ENCODE peak calls at places on chromosomes 6 and 20, in five cellular contexts. One of them, this sample, is unnamed. For H3K27me3, the result is how much of the 10 kb centered on the place peaks cover.

GRCh38 chr6:83960704-83961103 is 72.9 kb upstream of the MRAP2 start:
- DNase-seq in CD8-positive, alpha-beta T cell: no peak
- DNase-seq in gastrocnemius medialis: no peak
- DNase-seq in effector memory CD4-positive, alpha-beta T cell: no peak
- DNase-seq in DND-41: no peak
- DNase-seq in this sample: no peak

GRCh38 chr20:17589161-17589834 is 19.4 kb downstream of the DSTN start:
- DNase-seq in CD8-positive, alpha-beta T cell: no peak
- DNase-seq in gastrocnemius medialis: no peak
- DNase-seq in effector memory CD4-positive, alpha-beta T cell: no peak
- DNase-seq in DND-41: no peak
- DNase-seq in this sample: no peak

GRCh38 chr20:10603971-10604864 is 69.6 kb downstream of the JAG1 start:
- DNase-seq in CD8-positive, alpha-beta T cell: no peak
- DNase-seq in gastrocnemius medialis: peak
- DNase-seq in effector memory CD4-positive, alpha-beta T cell: no peak
- DNase-seq in DND-41: no peak
- DNase-seq in this sample: peak

GRCh38 chr6:135146160-135146920 is 34.8 kb upstream of the MYB start:
- DNase-seq in CD8-positive, alpha-beta T cell: no peak
- DNase-seq in gastrocnemius medialis: no peak
- DNase-seq in effector memory CD4-positive, alpha-beta T cell: no peak
- DNase-seq in DND-41: no peak
- DNase-seq in this sample: no peak

GRCh38 chr6:15551798-15552197 is 111.0 kb downstream of the DTNBP1 start:
- DNase-seq in CD8-positive, alpha-beta T cell: no peak
- DNase-seq in gastrocnemius medialis: no peak
- DNase-seq in effector memory CD4-positive, alpha-beta T cell: no peak
- DNase-seq in DND-41: peak
- DNase-seq in this sample: peak

GRCh38 chr20:51384854-51385253 is 157.7 kb downstream of the NFATC2 start:
- DNase-seq in CD8-positive, alpha-beta T cell: no peak
- DNase-seq in gastrocnemius medialis: no peak
- DNase-seq in effector memory CD4-positive, alpha-beta T cell: no peak
- DNase-seq in DND-41: no peak
- DNase-seq in this sample: no peak

GRCh38 chr6:125346926-125347563 is 45.3 kb upstream of the HDDC2 start:
- DNase-seq in CD8-positive, alpha-beta T cell: no peak
- DNase-seq in gastrocnemius medialis: no peak
- DNase-seq in effector memory CD4-positive, alpha-beta T cell: no peak
- DNase-seq in DND-41: no peak
- DNase-seq in this sample: no peak

GRCh38 chr6:36224918-36225461 is 28.4 kb downstream of the BRPF3 start:
- DNase-seq in CD8-positive, alpha-beta T cell: no peak
- DNase-seq in gastrocnemius medialis: no peak
- DNase-seq in effector memory CD4-positive, alpha-beta T cell: no peak
- DNase-seq in DND-41: no peak
- DNase-seq in this sample: no peak

GRCh38 chr20:42277203-42277602 is 659.0 kb upstream of the CHD6 start:
- DNase-seq in CD8-positive, alpha-beta T cell: no peak
- DNase-seq in gastrocnemius medialis: no peak
- DNase-seq in effector memory CD4-positive, alpha-beta T cell: no peak
- DNase-seq in DND-41: no peak
- DNase-seq in this sample: no peak

GRCh38 chr6:100573169-100573568 is 108.4 kb upstream of the SIM1 start:
- DNase-seq in CD8-positive, alpha-beta T cell: no peak
- DNase-seq in gastrocnemius medialis: no peak
- DNase-seq in effector memory CD4-positive, alpha-beta T cell: no peak
- DNase-seq in DND-41: no peak
- DNase-seq in this sample: no peak

GRCh38 chr6:26258199-26258977 is 106.6 kb upstream of the BTN3A2 start:
- DNase-seq in CD8-positive, alpha-beta T cell: no peak
- DNase-seq in gastrocnemius medialis: no peak
- DNase-seq in effector memory CD4-positive, alpha-beta T cell: no peak
- DNase-seq in DND-41: no peak
- DNase-seq in this sample: no peak

GRCh38 chr6:63527658-63528514 is 44.4 kb upstream of the LOC128125822 start:
- DNase-seq in CD8-positive, alpha-beta T cell: no peak
- DNase-seq in gastrocnemius medialis: peak
- DNase-seq in effector memory CD4-positive, alpha-beta T cell: no peak
- DNase-seq in DND-41: no peak
- DNase-seq in this sample: peak

GRCh38 chr6:45423901-45424627 is 46.3 kb upstream of the SUPT3H start:
- DNase-seq in CD8-positive, alpha-beta T cell: no peak
- DNase-seq in gastrocnemius medialis: no peak
- DNase-seq in effector memory CD4-positive, alpha-beta T cell: no peak
- DNase-seq in DND-41: no peak
- DNase-seq in this sample: no peak

GRCh38 chr6:26045046-26045938 is 41.9 kb upstream of the HFE start:
- DNase-seq in CD8-positive, alpha-beta T cell: peak
- DNase-seq in gastrocnemius medialis: peak
- DNase-seq in effector memory CD4-positive, alpha-beta T cell: peak
- DNase-seq in DND-41: peak
- DNase-seq in this sample: no peak

GRCh38 chr6:166235666-166236292 is 68.1 kb upstream of the TBXT start:
- DNase-seq in CD8-positive, alpha-beta T cell: no peak
- DNase-seq in gastrocnemius medialis: no peak
- DNase-seq in effector memory CD4-positive, alpha-beta T cell: no peak
- DNase-seq in DND-41: no peak
- DNase-seq in this sample: no peak

GRCh38 chr6:16205377-16206144 is 32.8 kb upstream of the GMPR start:
- DNase-seq in CD8-positive, alpha-beta T cell: no peak
- DNase-seq in gastrocnemius medialis: no peak
- DNase-seq in effector memory CD4-positive, alpha-beta T cell: no peak
- DNase-seq in DND-41: no peak
- DNase-seq in this sample: peak

GRCh38 chr6:105606871-105607421 is 204.1 kb upstream of the PREP start:
- DNase-seq in CD8-positive, alpha-beta T cell: no peak
- DNase-seq in gastrocnemius medialis: no peak
- DNase-seq in effector memory CD4-positive, alpha-beta T cell: no peak
- DNase-seq in DND-41: no peak
- DNase-seq in this sample: no peak

GRCh38 chr6:122710908-122711307 is 68.6 kb upstream of the FABP7 start:
- DNase-seq in CD8-positive, alpha-beta T cell: no peak
- DNase-seq in gastrocnemius medialis: no peak
- DNase-seq in effector memory CD4-positive, alpha-beta T cell: no peak
- DNase-seq in DND-41: no peak
- DNase-seq in this sample: no peak

GRCh38 chr20:24419786-24420185 is 49.6 kb upstream of the SYNDIG1 start:
- DNase-seq in CD8-positive, alpha-beta T cell: no peak
- DNase-seq in gastrocnemius medialis: no peak
- DNase-seq in effector memory CD4-positive, alpha-beta T cell: no peak
- DNase-seq in DND-41: no peak
- DNase-seq in this sample: no peak

GRCh38 chr20:4443016-4443415 is 278.7 kb upstream of the PRND start:
- DNase-seq in CD8-positive, alpha-beta T cell: no peak
- DNase-seq in gastrocnemius medialis: no peak
- DNase-seq in effector memory CD4-positive, alpha-beta T cell: no peak
- DNase-seq in DND-41: no peak
- DNase-seq in this sample: no peak

GRCh38 chr6:4264076-4264475 is 128.7 kb upstream of the ECI2 start:
- DNase-seq in CD8-positive, alpha-beta T cell: no peak
- DNase-seq in gastrocnemius medialis: no peak
- DNase-seq in effector memory CD4-positive, alpha-beta T cell: no peak
- DNase-seq in DND-41: no peak
- DNase-seq in this sample: no peak

GRCh38 chr20:47854687-47855212 is 69.5 kb upstream of the SULF2 start:
- DNase-seq in CD8-positive, alpha-beta T cell: no peak
- DNase-seq in gastrocnemius medialis: no peak
- DNase-seq in effector memory CD4-positive, alpha-beta T cell: no peak
- DNase-seq in DND-41: peak
- DNase-seq in this sample: no peak

GRCh38 chr6:108689279-108690161 is 128.8 kb downstream of the FOXO3 start:
- DNase-seq in CD8-positive, alpha-beta T cell: no peak
- DNase-seq in gastrocnemius medialis: peak
- DNase-seq in effector memory CD4-positive, alpha-beta T cell: no peak
- DNase-seq in DND-41: no peak
- DNase-seq in this sample: peak

GRCh38 chr6:79269877-79270276 is 35.4 kb upstream of the HMGN3 start:
- DNase-seq in CD8-positive, alpha-beta T cell: no peak
- DNase-seq in gastrocnemius medialis: no peak
- DNase-seq in effector memory CD4-positive, alpha-beta T cell: no peak
- DNase-seq in DND-41: no peak
- DNase-seq in this sample: peak

GRCh38 chr6:38773338-38773737 is 58.2 kb downstream of the DNAH8 start:
- DNase-seq in CD8-positive, alpha-beta T cell: no peak
- DNase-seq in gastrocnemius medialis: no peak
- DNase-seq in effector memory CD4-positive, alpha-beta T cell: no peak
- DNase-seq in DND-41: no peak
- DNase-seq in this sample: no peak

GRCh38 chr6:71608646-71609045 is 277.7 kb upstream of the RIMS1 start:
- DNase-seq in CD8-positive, alpha-beta T cell: no peak
- DNase-seq in gastrocnemius medialis: no peak
- DNase-seq in effector memory CD4-positive, alpha-beta T cell: no peak
- DNase-seq in DND-41: no peak
- DNase-seq in this sample: no peak

GRCh38 chr6:122308074-122308473 is 91.4 kb upstream of the HSF2 start:
- DNase-seq in CD8-positive, alpha-beta T cell: no peak
- DNase-seq in gastrocnemius medialis: no peak
- DNase-seq in effector memory CD4-positive, alpha-beta T cell: no peak
- DNase-seq in DND-41: no peak
- DNase-seq in this sample: no peak

GRCh38 chr6:28747631-28748157 is 176.1 kb downstream of the TRIM27 start:
- DNase-seq in CD8-positive, alpha-beta T cell: no peak
- DNase-seq in gastrocnemius medialis: no peak
- DNase-seq in effector memory CD4-positive, alpha-beta T cell: no peak
- DNase-seq in DND-41: no peak
- DNase-seq in this sample: no peak

GRCh38 chr6:145071836-145072235 is 663.5 kb downstream of the EPM2A start:
- DNase-seq in CD8-positive, alpha-beta T cell: no peak
- DNase-seq in gastrocnemius medialis: no peak
- DNase-seq in effector memory CD4-positive, alpha-beta T cell: no peak
- DNase-seq in DND-41: no peak
- DNase-seq in this sample: peak

GRCh38 chr20:24699321-24700165 is 230.1 kb downstream of the SYNDIG1 start:
- DNase-seq in CD8-positive, alpha-beta T cell: no peak
- DNase-seq in gastrocnemius medialis: no peak
- DNase-seq in effector memory CD4-positive, alpha-beta T cell: no peak
- DNase-seq in DND-41: peak
- DNase-seq in this sample: no peak

GRCh38 chr20:48760403-48760889 is 67.4 kb downstream of the PREX1 start:
- DNase-seq in CD8-positive, alpha-beta T cell: peak
- DNase-seq in gastrocnemius medialis: no peak
- DNase-seq in effector memory CD4-positive, alpha-beta T cell: peak
- DNase-seq in DND-41: peak
- DNase-seq in this sample: peak

GRCh38 chr6:190596-191395 is 101.5 kb upstream of the DUSP22 start:
- DNase-seq in CD8-positive, alpha-beta T cell: no peak
- DNase-seq in gastrocnemius medialis: no peak
- DNase-seq in effector memory CD4-positive, alpha-beta T cell: no peak
- DNase-seq in DND-41: no peak
- DNase-seq in this sample: no peak

GRCh38 chr6:156943816-156944215 is 166.6 kb downstream of the ARID1B start:
- DNase-seq in CD8-positive, alpha-beta T cell: no peak
- DNase-seq in gastrocnemius medialis: no peak
- DNase-seq in effector memory CD4-positive, alpha-beta T cell: no peak
- DNase-seq in DND-41: no peak
- DNase-seq in this sample: no peak

GRCh38 chr6:66662196-66662595 is 955.2 kb upstream of the EYS start:
- DNase-seq in CD8-positive, alpha-beta T cell: no peak
- DNase-seq in gastrocnemius medialis: no peak
- DNase-seq in effector memory CD4-positive, alpha-beta T cell: no peak
- DNase-seq in DND-41: no peak
- DNase-seq in this sample: no peak

GRCh38 chr6:36544228-36544627 is 3.1 kb downstream of the STK38 start:
- DNase-seq in CD8-positive, alpha-beta T cell: peak
- DNase-seq in gastrocnemius medialis: peak
- DNase-seq in effector memory CD4-positive, alpha-beta T cell: peak
- DNase-seq in DND-41: peak
- DNase-seq in this sample: no peak

GRCh38 chr6:112320561-112321300 is 26.4 kb upstream of the RFPL4B start:
- DNase-seq in CD8-positive, alpha-beta T cell: no peak
- DNase-seq in gastrocnemius medialis: no peak
- DNase-seq in effector memory CD4-positive, alpha-beta T cell: no peak
- DNase-seq in DND-41: no peak
- DNase-seq in this sample: no peak

GRCh38 chr6:148573922-148574321 is 172.9 kb upstream of the UST start:
- DNase-seq in CD8-positive, alpha-beta T cell: no peak
- DNase-seq in gastrocnemius medialis: no peak
- DNase-seq in effector memory CD4-positive, alpha-beta T cell: no peak
- DNase-seq in DND-41: no peak
- DNase-seq in this sample: no peak

GRCh38 chr6:30470968-30471367 is 18.3 kb upstream of the HLA-E start:
- DNase-seq in CD8-positive, alpha-beta T cell: no peak
- DNase-seq in gastrocnemius medialis: no peak
- DNase-seq in effector memory CD4-positive, alpha-beta T cell: no peak
- DNase-seq in DND-41: no peak
- DNase-seq in this sample: no peak
- H3K27me3 ChIP-seq in CD8-positive, alpha-beta T cell: under half
- H3K27me3 ChIP-seq in gastrocnemius medialis: half or more
- H3K27me3 ChIP-seq in effector memory CD4-positive, alpha-beta T cell: under half
- H3K27me3 ChIP-seq in DND-41: under half
- H3K27me3 ChIP-seq in this sample: under half

GRCh38 chr6:130244728-130245127 is 22.0 kb upstream of the SAMD3 start:
- DNase-seq in CD8-positive, alpha-beta T cell: no peak
- DNase-seq in gastrocnemius medialis: no peak
- DNase-seq in effector memory CD4-positive, alpha-beta T cell: no peak
- DNase-seq in DND-41: no peak
- DNase-seq in this sample: no peak
- H3K27me3 ChIP-seq in CD8-positive, alpha-beta T cell: under half
- H3K27me3 ChIP-seq in gastrocnemius medialis: under half
- H3K27me3 ChIP-seq in effector memory CD4-positive, alpha-beta T cell: under half
- H3K27me3 ChIP-seq in DND-41: under half
- H3K27me3 ChIP-seq in this sample: under half

DNA sequence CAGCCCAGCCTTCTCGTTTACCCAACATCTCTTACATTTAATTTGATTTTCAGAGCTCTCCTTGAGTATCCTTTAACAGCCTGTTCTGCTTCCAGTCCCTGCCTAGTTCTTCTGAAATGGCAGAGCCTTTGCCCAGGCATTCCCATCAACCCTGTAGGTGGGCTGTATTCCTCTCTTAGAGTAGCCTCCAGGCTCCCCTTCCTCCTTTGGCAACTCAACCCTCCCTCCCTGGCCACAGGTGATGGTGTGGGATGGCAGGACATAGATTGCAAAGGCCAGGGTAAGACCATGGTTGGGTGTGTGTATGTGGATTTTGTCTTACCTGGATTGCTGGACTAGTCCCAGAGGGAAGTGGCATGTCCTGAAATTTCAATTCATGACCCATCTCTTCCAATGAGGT is 125.4 kb downstream of the F13A1 start:
- DNase-seq in CD8-positive, alpha-beta T cell: no peak
- DNase-seq in gastrocnemius medialis: no peak
- DNase-seq in effector memory CD4-positive, alpha-beta T cell: no peak
- DNase-seq in DND-41: no peak
- DNase-seq in this sample: no peak
- H3K27me3 ChIP-seq in CD8-positive, alpha-beta T cell: under half
- H3K27me3 ChIP-seq in gastrocnemius medialis: under half
- H3K27me3 ChIP-seq in effector memory CD4-positive, alpha-beta T cell: under half
- H3K27me3 ChIP-seq in DND-41: under half
- H3K27me3 ChIP-seq in this sample: under half

GRCh38 chr20:19301142-19301541 is 88.7 kb downstream of the SLC24A3 start:
- DNase-seq in CD8-positive, alpha-beta T cell: no peak
- DNase-seq in gastrocnemius medialis: no peak
- DNase-seq in effector memory CD4-positive, alpha-beta T cell: no peak
- DNase-seq in DND-41: no peak
- DNase-seq in this sample: no peak
- H3K27me3 ChIP-seq in CD8-positive, alpha-beta T cell: under half
- H3K27me3 ChIP-seq in gastrocnemius medialis: under half
- H3K27me3 ChIP-seq in effector memory CD4-positive, alpha-beta T cell: under half
- H3K27me3 ChIP-seq in DND-41: under half
- H3K27me3 ChIP-seq in this sample: under half